ENCODE peak calls at places on chromosome 10, in four cellular contexts. K is HS-5; T is stimulated activated CD8-positive, alpha-beta memory T cell treated with anti-CD3 and anti-CD28 coated beads, Interleukin-2, amount 100 ng/mL, for 1 hour; G is cardiac fibroblast. D is an unnamed sample.

GRCh38 chr10:124626759-124627380 is 117.3 kb downstream of the FAM53B start:
- DNase-seq in T (no peak), K (no peak), G (no peak), D (no peak)

GRCh38 chr10:49579621-49580020 is 30.5 kb upstream of the SLC18A3 start:
- DNase-seq in T (no peak), G (no peak), K (no peak), D (no peak)

GRCh38 chr10:76560338-76560737 is 1077.3 kb downstream of the KCNMA1 start:
- DNase-seq in G (no peak), T (no peak), K (no peak), D (no peak)

GRCh38 chr10:73576890-73577591 is 14.1 kb downstream of the USP54 start:
- DNase-seq in T (no peak), K (no peak), G (peak), D (no peak)

GRCh38 chr10:84098667-84099066 is 40.6 kb upstream of the GHITM start:
- DNase-seq in K (no peak), G (no peak), T (no peak), D (no peak)

GRCh38 chr10:89086801-89087513 is 96.4 kb downstream of the FAS start:
- DNase-seq in G (peak), K (peak), T (no peak), D (peak)

GRCh38 chr10:104033401-104033930 is 52.2 kb downstream of the COL17A1 start:
- DNase-seq in G (no peak), T (no peak), K (no peak), D (no peak)

GRCh38 chr10:129779126-129779525 is 184.9 kb downstream of the EBF3 start:
- DNase-seq in K (no peak), G (no peak), T (no peak), D (no peak)

GRCh38 chr10:33133557-33133956 is 175.5 kb upstream of the ITGB1 start:
- DNase-seq in G (no peak), T (no peak), K (no peak), D (no peak)

GRCh38 chr10:14129770-14130169 is 201.0 kb downstream of the FRMD4A start:
- DNase-seq in T (no peak), K (no peak), G (no peak), D (no peak)

GRCh38 chr10:99698504-99699080 is 33.3 kb downstream of the COX15 start:
- DNase-seq in T (no peak), K (no peak), G (no peak), D (no peak)

GRCh38 chr10:30028006-30028441 is 31.4 kb downstream of the JCAD start:
- DNase-seq in G (no peak), K (no peak), T (no peak), D (no peak)

GRCh38 chr10:71651953-71652352 is 67.6 kb downstream of the C10orf105 start:
- DNase-seq in G (no peak), K (no peak), T (no peak), D (no peak)

GRCh38 chr10:25175527-25176420 is 973 bp downstream of the GPR158 start:
- DNase-seq in K (no peak), G (no peak), T (no peak), D (no peak)

GRCh38 chr10:5514226-5514881 is 10.4 kb upstream of the CALML3 start:
- DNase-seq in G (no peak), K (no peak), T (no peak), D (no peak)

GRCh38 chr10:89613582-89613981 is 31.5 kb downstream of the PANK1 start:
- DNase-seq in T (no peak), K (no peak), G (no peak), D (peak)

GRCh38 chr10:130202984-130203617 is 66.9 kb downstream of the GLRX3 start:
- DNase-seq in G (no peak), T (no peak), K (no peak), D (no peak)

GRCh38 chr10:62046522-62047239 is 145.2 kb downstream of the ARID5B start:
- DNase-seq in T (no peak), K (no peak), G (peak), D (no peak)

GRCh38 chr10:32958992-32959703 is 1.1 kb upstream of the ITGB1 start:
- DNase-seq in T (no peak), G (peak), K (no peak), D (no peak)

GRCh38 chr10:123143162-123143824 is 4.6 kb upstream of the HMX2 start:
- DNase-seq in K (no peak), G (no peak), T (no peak), D (no peak)

GRCh38 chr10:114404171-114405010 is at the start of gene AFAP1L2:
- DNase-seq in T (no peak), G (no peak), K (no peak), D (no peak)

GRCh38 chr10:97320480-97321031 is 1.5 kb downstream of the FRAT1 start:
- DNase-seq in G (no peak), K (no peak), T (no peak), D (no peak)

GRCh38 chr10:131676448-131676847 is 224.4 kb upstream of the PPP2R2D start:
- DNase-seq in T (no peak), G (no peak), K (no peak), D (no peak)

GRCh38 chr10:3852147-3852904 is 67.3 kb upstream of the KLF6 start:
- DNase-seq in K (peak), G (peak), T (no peak), D (peak)

GRCh38 chr10:62323751-62324150 is 50.4 kb upstream of the ZNF365 start:
- DNase-seq in T (no peak), G (peak), K (peak), D (no peak)

GRCh38 chr10:132636358-132636757 is 98.8 kb downstream of the INPP5A start:
- DNase-seq in K (no peak), G (no peak), T (no peak), D (no peak)

D was measured in brain pericyte.